ENCODE peak calls at places on chromosomes 3 and 15, in eight cellular contexts. One of them, this sample, is unnamed.
A peak's percentile ranks its signal among the peaks of the same experiment; 100 is the strongest.

GRCh38 chr3:42117175-42118008 is 26.2 kb downstream of the TRAK1 start:
- DNase-seq in NCI-H524 treated with DMSO at 0.1 percent for 48 hours: no peak
- DNase-seq in NCI-H1417 treated with DMSO at 0.1 percent for 48 hours: no peak
- DNase-seq in activated CD8-positive, alpha-beta T cell treated with anti-CD3 and anti-CD28 coated beads, Interleukin-2, amount 10 ng/mL, durations not matched to agents 7 days and 5 days: peak; percentile 28
- DNase-seq in activated CD4-positive, alpha-beta T cell treated with anti-CD3 and anti-CD28 coated beads for 36 hours: no peak
- DNase-seq in T-cell: no peak
- DNase-seq in GM19239: no peak
- DNase-seq in MM.1S: no peak
- DNase-seq in this sample: no peak

GRCh38 chr3:141618103-141618502 is 120.0 kb upstream of the RNF7 start:
- DNase-seq in NCI-H524 treated with DMSO at 0.1 percent for 48 hours: no peak
- DNase-seq in NCI-H1417 treated with DMSO at 0.1 percent for 48 hours: no peak
- DNase-seq in activated CD8-positive, alpha-beta T cell treated with anti-CD3 and anti-CD28 coated beads, Interleukin-2, amount 10 ng/mL, durations not matched to agents 7 days and 5 days: no peak
- DNase-seq in activated CD4-positive, alpha-beta T cell treated with anti-CD3 and anti-CD28 coated beads for 36 hours: no peak
- DNase-seq in T-cell: no peak
- DNase-seq in GM19239: no peak
- DNase-seq in MM.1S: no peak
- DNase-seq in this sample: no peak

GRCh38 chr3:123870033-123870432 is 14.1 kb downstream of the MYLK start:
- DNase-seq in NCI-H524 treated with DMSO at 0.1 percent for 48 hours: no peak
- DNase-seq in NCI-H1417 treated with DMSO at 0.1 percent for 48 hours: no peak
- DNase-seq in activated CD8-positive, alpha-beta T cell treated with anti-CD3 and anti-CD28 coated beads, Interleukin-2, amount 10 ng/mL, durations not matched to agents 7 days and 5 days: no peak
- DNase-seq in activated CD4-positive, alpha-beta T cell treated with anti-CD3 and anti-CD28 coated beads for 36 hours: peak; percentile 10
- DNase-seq in T-cell: no peak
- DNase-seq in GM19239: no peak
- DNase-seq in MM.1S: peak; percentile 72
- DNase-seq in this sample: no peak

GRCh38 chr3:160886421-160886820 is 130.4 kb downstream of the PPM1L start:
- DNase-seq in NCI-H524 treated with DMSO at 0.1 percent for 48 hours: no peak
- DNase-seq in NCI-H1417 treated with DMSO at 0.1 percent for 48 hours: no peak
- DNase-seq in activated CD8-positive, alpha-beta T cell treated with anti-CD3 and anti-CD28 coated beads, Interleukin-2, amount 10 ng/mL, durations not matched to agents 7 days and 5 days: no peak
- DNase-seq in activated CD4-positive, alpha-beta T cell treated with anti-CD3 and anti-CD28 coated beads for 36 hours: no peak
- DNase-seq in T-cell: no peak
- DNase-seq in GM19239: no peak
- DNase-seq in MM.1S: no peak
- DNase-seq in this sample: no peak

GRCh38 chr3:47743855-47744254 is 37.8 kb downstream of the SMARCC1 start:
- DNase-seq in NCI-H524 treated with DMSO at 0.1 percent for 48 hours: no peak
- DNase-seq in NCI-H1417 treated with DMSO at 0.1 percent for 48 hours: no peak
- DNase-seq in activated CD8-positive, alpha-beta T cell treated with anti-CD3 and anti-CD28 coated beads, Interleukin-2, amount 10 ng/mL, durations not matched to agents 7 days and 5 days: no peak
- DNase-seq in activated CD4-positive, alpha-beta T cell treated with anti-CD3 and anti-CD28 coated beads for 36 hours: no peak
- DNase-seq in T-cell: no peak
- DNase-seq in GM19239: no peak
- DNase-seq in MM.1S: no peak
- DNase-seq in this sample: no peak

GRCh38 chr3:11726146-11726545 is 82.4 kb upstream of the VGLL4 start:
- DNase-seq in NCI-H524 treated with DMSO at 0.1 percent for 48 hours: no peak
- DNase-seq in NCI-H1417 treated with DMSO at 0.1 percent for 48 hours: no peak
- DNase-seq in activated CD8-positive, alpha-beta T cell treated with anti-CD3 and anti-CD28 coated beads, Interleukin-2, amount 10 ng/mL, durations not matched to agents 7 days and 5 days: no peak
- DNase-seq in activated CD4-positive, alpha-beta T cell treated with anti-CD3 and anti-CD28 coated beads for 36 hours: no peak
- DNase-seq in T-cell: no peak
- DNase-seq in GM19239: no peak
- DNase-seq in MM.1S: no peak
- DNase-seq in this sample: no peak

GRCh38 chr15:92763459-92763858 is 107.9 kb upstream of the FAM174B start:
- DNase-seq in NCI-H524 treated with DMSO at 0.1 percent for 48 hours: no peak
- DNase-seq in NCI-H1417 treated with DMSO at 0.1 percent for 48 hours: no peak
- DNase-seq in activated CD8-positive, alpha-beta T cell treated with anti-CD3 and anti-CD28 coated beads, Interleukin-2, amount 10 ng/mL, durations not matched to agents 7 days and 5 days: no peak
- DNase-seq in activated CD4-positive, alpha-beta T cell treated with anti-CD3 and anti-CD28 coated beads for 36 hours: no peak
- DNase-seq in T-cell: no peak
- DNase-seq in GM19239: peak; percentile 13
- DNase-seq in MM.1S: no peak
- DNase-seq in this sample: no peak

GRCh38 chr15:62907275-62907674 is 135.3 kb upstream of the TPM1 start:
- DNase-seq in NCI-H524 treated with DMSO at 0.1 percent for 48 hours: no peak
- DNase-seq in NCI-H1417 treated with DMSO at 0.1 percent for 48 hours: no peak
- DNase-seq in activated CD8-positive, alpha-beta T cell treated with anti-CD3 and anti-CD28 coated beads, Interleukin-2, amount 10 ng/mL, durations not matched to agents 7 days and 5 days: no peak
- DNase-seq in activated CD4-positive, alpha-beta T cell treated with anti-CD3 and anti-CD28 coated beads for 36 hours: no peak
- DNase-seq in T-cell: no peak
- DNase-seq in GM19239: no peak
- DNase-seq in MM.1S: no peak
- DNase-seq in this sample: no peak

GRCh38 chr3:171824824-171825221 is 14.5 kb upstream of the PLD1 start:
- DNase-seq in NCI-H524 treated with DMSO at 0.1 percent for 48 hours: no peak
- DNase-seq in NCI-H1417 treated with DMSO at 0.1 percent for 48 hours: no peak
- DNase-seq in activated CD8-positive, alpha-beta T cell treated with anti-CD3 and anti-CD28 coated beads, Interleukin-2, amount 10 ng/mL, durations not matched to agents 7 days and 5 days: no peak
- DNase-seq in activated CD4-positive, alpha-beta T cell treated with anti-CD3 and anti-CD28 coated beads for 36 hours: no peak
- DNase-seq in T-cell: no peak
- DNase-seq in GM19239: no peak
- DNase-seq in MM.1S: no peak
- DNase-seq in this sample: no peak

GRCh38 chr3:70603103-70603502 is 290.7 kb upstream of the MDFIC2 start:
- DNase-seq in NCI-H524 treated with DMSO at 0.1 percent for 48 hours: no peak
- DNase-seq in NCI-H1417 treated with DMSO at 0.1 percent for 48 hours: no peak
- DNase-seq in activated CD8-positive, alpha-beta T cell treated with anti-CD3 and anti-CD28 coated beads, Interleukin-2, amount 10 ng/mL, durations not matched to agents 7 days and 5 days: no peak
- DNase-seq in activated CD4-positive, alpha-beta T cell treated with anti-CD3 and anti-CD28 coated beads for 36 hours: peak; percentile 46
- DNase-seq in T-cell: no peak
- DNase-seq in GM19239: no peak
- DNase-seq in MM.1S: no peak
- DNase-seq in this sample: no peak

GRCh38 chr15:89654311-89654761 is 931 bp downstream of the KIF7 start:
- DNase-seq in NCI-H524 treated with DMSO at 0.1 percent for 48 hours: no peak
- DNase-seq in NCI-H1417 treated with DMSO at 0.1 percent for 48 hours: no peak
- DNase-seq in activated CD8-positive, alpha-beta T cell treated with anti-CD3 and anti-CD28 coated beads, Interleukin-2, amount 10 ng/mL, durations not matched to agents 7 days and 5 days: no peak
- DNase-seq in activated CD4-positive, alpha-beta T cell treated with anti-CD3 and anti-CD28 coated beads for 36 hours: no peak
- DNase-seq in T-cell: no peak
- DNase-seq in GM19239: no peak
- DNase-seq in MM.1S: no peak
- DNase-seq in this sample: no peak

GRCh38 chr3:67357610-67358458 is 296.6 kb downstream of the SUCLG2 start:
- DNase-seq in NCI-H524 treated with DMSO at 0.1 percent for 48 hours: peak; percentile 87
- DNase-seq in NCI-H1417 treated with DMSO at 0.1 percent for 48 hours: no peak
- DNase-seq in activated CD8-positive, alpha-beta T cell treated with anti-CD3 and anti-CD28 coated beads, Interleukin-2, amount 10 ng/mL, durations not matched to agents 7 days and 5 days: no peak
- DNase-seq in activated CD4-positive, alpha-beta T cell treated with anti-CD3 and anti-CD28 coated beads for 36 hours: no peak
- DNase-seq in T-cell: no peak
- DNase-seq in GM19239: peak; percentile 9
- DNase-seq in MM.1S: no peak
- DNase-seq in this sample: no peak

GRCh38 chr3:113000691-113001090 is 9.9 kb downstream of the GTPBP8 start:
- DNase-seq in NCI-H524 treated with DMSO at 0.1 percent for 48 hours: no peak
- DNase-seq in NCI-H1417 treated with DMSO at 0.1 percent for 48 hours: no peak
- DNase-seq in activated CD8-positive, alpha-beta T cell treated with anti-CD3 and anti-CD28 coated beads, Interleukin-2, amount 10 ng/mL, durations not matched to agents 7 days and 5 days: no peak
- DNase-seq in activated CD4-positive, alpha-beta T cell treated with anti-CD3 and anti-CD28 coated beads for 36 hours: no peak
- DNase-seq in T-cell: no peak
- DNase-seq in GM19239: no peak
- DNase-seq in MM.1S: no peak
- DNase-seq in this sample: no peak

This sample was measured in NCI-H1436 treated with DMSO at 0.1 percent for 48 hours.